ENCODE peak calls at places on chromosomes 16 and 17, in nine cellular contexts. One of them, this sample, is unnamed.

GRCh38 chr16:89312598-89313299 is 95.2 kb downstream of the ZNF778 start:
- DNase-seq in body of pancreas: no peak
- DNase-seq in skeletal muscle cell: no peak
- DNase-seq in hepatocyte: no peak
- DNase-seq in AG08396: no peak
- DNase-seq in EH: no peak
- DNase-seq in stimulated activated CD8-positive, alpha-beta memory T cell treated with anti-CD3 and anti-CD28 coated beads, Interleukin-4, amount 100 ng/mL, for 24 hours: no peak
- DNase-seq in mesenchymal stem cell: no peak
- DNase-seq in CD8-positive, alpha-beta T cell: no peak
- DNase-seq in this sample: no peak

GRCh38 chr17:39555368-39555767 is 52.4 kb downstream of the NEUROD2 start:
- DNase-seq in hepatocyte: no peak
- DNase-seq in body of pancreas: no peak
- DNase-seq in mesenchymal stem cell: no peak
- DNase-seq in AG08396: no peak
- DNase-seq in stimulated activated CD8-positive, alpha-beta memory T cell treated with anti-CD3 and anti-CD28 coated beads, Interleukin-4, amount 100 ng/mL, for 24 hours: no peak
- DNase-seq in CD8-positive, alpha-beta T cell: no peak
- DNase-seq in skeletal muscle cell: no peak
- DNase-seq in EH: no peak
- DNase-seq in this sample: no peak

GRCh38 chr17:36608794-36609497 is 7.6 kb downstream of the MRM1 start:
- DNase-seq in hepatocyte: peak
- DNase-seq in skeletal muscle cell: no peak
- DNase-seq in AG08396: peak
- DNase-seq in mesenchymal stem cell: peak
- DNase-seq in CD8-positive, alpha-beta T cell: no peak
- DNase-seq in stimulated activated CD8-positive, alpha-beta memory T cell treated with anti-CD3 and anti-CD28 coated beads, Interleukin-4, amount 100 ng/mL, for 24 hours: no peak
- DNase-seq in EH: peak
- DNase-seq in body of pancreas: no peak
- DNase-seq in this sample: peak

GRCh38 chr17:41725134-41725533 is 9.3 kb downstream of the HAP1 start:
- DNase-seq in body of pancreas: no peak
- DNase-seq in mesenchymal stem cell: no peak
- DNase-seq in EH: no peak
- DNase-seq in AG08396: no peak
- DNase-seq in skeletal muscle cell: no peak
- DNase-seq in CD8-positive, alpha-beta T cell: no peak
- DNase-seq in stimulated activated CD8-positive, alpha-beta memory T cell treated with anti-CD3 and anti-CD28 coated beads, Interleukin-4, amount 100 ng/mL, for 24 hours: no peak
- DNase-seq in hepatocyte: no peak
- DNase-seq in this sample: no peak

GRCh38 chr16:65284583-65284982 is 162.7 kb upstream of the CDH11 start:
- DNase-seq in body of pancreas: no peak
- DNase-seq in EH: no peak
- DNase-seq in CD8-positive, alpha-beta T cell: no peak
- DNase-seq in skeletal muscle cell: no peak
- DNase-seq in hepatocyte: no peak
- DNase-seq in mesenchymal stem cell: no peak
- DNase-seq in AG08396: no peak
- DNase-seq in stimulated activated CD8-positive, alpha-beta memory T cell treated with anti-CD3 and anti-CD28 coated beads, Interleukin-4, amount 100 ng/mL, for 24 hours: no peak
- DNase-seq in this sample: peak

GRCh38 chr16:89277641-89278341 is 60.3 kb downstream of the ZNF778 start:
- DNase-seq in skeletal muscle cell: no peak
- DNase-seq in EH: no peak
- DNase-seq in body of pancreas: no peak
- DNase-seq in hepatocyte: no peak
- DNase-seq in AG08396: no peak
- DNase-seq in stimulated activated CD8-positive, alpha-beta memory T cell treated with anti-CD3 and anti-CD28 coated beads, Interleukin-4, amount 100 ng/mL, for 24 hours: no peak
- DNase-seq in mesenchymal stem cell: no peak
- DNase-seq in CD8-positive, alpha-beta T cell: no peak
- DNase-seq in this sample: no peak

GRCh38 chr16:81707411-81708321 is 71.4 kb upstream of the PLCG2 start:
- DNase-seq in stimulated activated CD8-positive, alpha-beta memory T cell treated with anti-CD3 and anti-CD28 coated beads, Interleukin-4, amount 100 ng/mL, for 24 hours: no peak
- DNase-seq in mesenchymal stem cell: peak
- DNase-seq in AG08396: peak
- DNase-seq in skeletal muscle cell: peak
- DNase-seq in hepatocyte: no peak
- DNase-seq in EH: peak
- DNase-seq in body of pancreas: peak
- DNase-seq in CD8-positive, alpha-beta T cell: no peak
- DNase-seq in this sample: peak

GRCh38 chr17:38428150-38428642 is at the start of gene ARHGAP23:
- DNase-seq in body of pancreas: peak
- DNase-seq in AG08396: peak
- DNase-seq in EH: peak
- DNase-seq in skeletal muscle cell: no peak
- DNase-seq in stimulated activated CD8-positive, alpha-beta memory T cell treated with anti-CD3 and anti-CD28 coated beads, Interleukin-4, amount 100 ng/mL, for 24 hours: no peak
- DNase-seq in mesenchymal stem cell: peak
- DNase-seq in hepatocyte: peak
- DNase-seq in CD8-positive, alpha-beta T cell: no peak
- DNase-seq in this sample: peak

GRCh38 chr17:29807520-29808361 is 122.3 kb downstream of the SSH2 start:
- DNase-seq in CD8-positive, alpha-beta T cell: peak
- DNase-seq in body of pancreas: peak
- DNase-seq in skeletal muscle cell: peak
- DNase-seq in EH: peak
- DNase-seq in AG08396: peak
- DNase-seq in mesenchymal stem cell: peak
- DNase-seq in stimulated activated CD8-positive, alpha-beta memory T cell treated with anti-CD3 and anti-CD28 coated beads, Interleukin-4, amount 100 ng/mL, for 24 hours: peak
- DNase-seq in hepatocyte: peak
- DNase-seq in this sample: peak

GRCh38 chr16:84598391-84598750 is 19.5 kb downstream of the COTL1 start:
- DNase-seq in stimulated activated CD8-positive, alpha-beta memory T cell treated with anti-CD3 and anti-CD28 coated beads, Interleukin-4, amount 100 ng/mL, for 24 hours: no peak
- DNase-seq in body of pancreas: no peak
- DNase-seq in skeletal muscle cell: no peak
- DNase-seq in hepatocyte: no peak
- DNase-seq in AG08396: no peak
- DNase-seq in CD8-positive, alpha-beta T cell: no peak
- DNase-seq in mesenchymal stem cell: no peak
- DNase-seq in EH: no peak
- DNase-seq in this sample: no peak

GRCh38 chr16:88922114-88922825 is 54.7 kb downstream of the CBFA2T3 start:
- DNase-seq in hepatocyte: no peak
- DNase-seq in body of pancreas: peak
- DNase-seq in mesenchymal stem cell: no peak
- DNase-seq in AG08396: peak
- DNase-seq in CD8-positive, alpha-beta T cell: no peak
- DNase-seq in skeletal muscle cell: no peak
- DNase-seq in EH: peak
- DNase-seq in stimulated activated CD8-positive, alpha-beta memory T cell treated with anti-CD3 and anti-CD28 coated beads, Interleukin-4, amount 100 ng/mL, for 24 hours: no peak
- DNase-seq in this sample: peak

This sample was measured in choroid plexus epithelial cell.